ENCODE peak calls at places on chromosome 16, in ten cellular contexts. S is pancreas, C is HL-60, E is substantia nigra, L is left lung, M is dorsolateral prefrontal cortex, K is GM23248, F is aorta, Y is transverse colon, X is tibial artery. V is an unnamed sample.

GRCh38 chr16:28288117-28288516 is 4.2 kb upstream of the SBK1 start:
- DNase-seq in X (no peak), C (no peak), L (no peak), Y (no peak), S (peak; percentile 37), M (no peak), E (no peak), F (no peak), K (no peak), V (no peak)

GRCh38 chr16:75288596-75289120 is 37.2 kb upstream of the BCAR1 start:
- DNase-seq in F (peak; percentile 40), C (peak; percentile 92), S (no peak), X (no peak), L (no peak), E (no peak), Y (no peak), K (no peak), M (no peak), V (no peak)

GRCh38 chr16:89357055-89357454 is 133.3 kb downstream of the ANKRD11 start:
- DNase-seq in L (no peak), S (no peak), K (no peak), F (peak; percentile 45), Y (no peak), C (no peak), M (no peak), X (no peak), E (no peak), V (no peak)

GRCh38 chr16:4373909-4374742 is 2.5 kb downstream of the VASN start:
- DNase-seq in Y (peak; percentile 64), X (peak; percentile 96), F (peak; percentile 93), C (no peak), S (peak; percentile 69), M (no peak), L (peak; percentile 81), K (peak; percentile 95), E (peak; percentile 63), V (peak; percentile 90)

GRCh38 chr16:67873435-67874146 is 739 bp downstream of the EDC4 start:
- DNase-seq in C (no peak), L (no peak), E (no peak), S (no peak), F (no peak), K (peak; percentile 60), Y (peak; percentile 28), X (no peak), M (no peak), V (no peak)

GRCh38 chr16:28009586-28010373 is 53.7 kb downstream of the GSG1L start:
- DNase-seq in K (no peak), C (no peak), F (no peak), X (no peak), M (no peak), L (no peak), E (no peak), S (no peak), Y (no peak), V (no peak)

GRCh38 chr16:8677481-8677880 is 3.1 kb downstream of the ABAT start:
- DNase-seq in M (no peak), Y (no peak), F (no peak), S (no peak), X (no peak), E (no peak), K (peak; percentile 82), C (no peak), L (no peak), V (no peak)

GRCh38 chr16:5216681-5217080 is 119.1 kb upstream of the EEF2KMT start:
- DNase-seq in F (no peak), X (no peak), L (no peak), E (no peak), M (no peak), C (no peak), Y (no peak), K (no peak), S (no peak), V (no peak)

GRCh38 chr16:58629681-58630640 is at the start of gene CNOT1:
- DNase-seq in Y (peak; percentile 98), L (peak; percentile 97), C (peak; percentile 99), E (peak; percentile 98), K (peak; percentile 99), M (peak; percentile 95), S (peak; percentile 98), X (peak; percentile 100), F (peak; percentile 98), V (peak; percentile 99)

GRCh38 chr16:64712027-64712426 is 409.8 kb downstream of the CDH11 start:
- DNase-seq in F (no peak), L (no peak), C (no peak), K (no peak), X (no peak), Y (no peak), E (no peak), S (no peak), M (no peak), V (no peak)

GRCh38 chr16:21235199-21235585 is 1.7 kb downstream of the ANKS4B start:
- DNase-seq in X (no peak), C (no peak), K (no peak), E (no peak), Y (no peak), M (no peak), S (no peak), F (no peak), L (no peak), V (no peak)

GRCh38 chr16:71373073-71373472 is 14.6 kb downstream of the CALB2 start:
- DNase-seq in Y (no peak), K (peak; percentile 67), F (no peak), L (no peak), M (no peak), C (no peak), S (no peak), E (no peak), X (no peak), V (no peak)

GRCh38 chr16:52357711-52358110 is 189.2 kb downstream of the TOX3 start:
- DNase-seq in L (no peak), K (no peak), F (no peak), E (no peak), S (no peak), Y (no peak), C (no peak), X (no peak), M (no peak), V (no peak)

GRCh38 chr16:68642436-68643064 is 2.6 kb upstream of the CDH3 start:
- DNase-seq in F (no peak), K (peak; percentile 52), M (no peak), E (no peak), S (no peak), C (no peak), X (no peak), Y (no peak), L (peak; percentile 76), V (no peak)

GRCh38 chr16:75106351-75107274 is 10.0 kb downstream of the LDHD start:
- DNase-seq in L (no peak), E (no peak), X (peak; percentile 38), C (no peak), S (no peak), Y (no peak), K (peak; percentile 24), F (peak; percentile 47), M (no peak), V (peak; percentile 51)

GRCh38 chr16:19167710-19168172 is 299 bp upstream of the SYT17 start:
- DNase-seq in F (peak; percentile 89), K (peak; percentile 83), X (peak; percentile 73), Y (peak; percentile 83), S (peak; percentile 52), M (no peak), C (peak; percentile 35), E (peak; percentile 78), L (peak; percentile 75), V (peak; percentile 68)

GRCh38 chr16:50278251-50278650 is 11.9 kb downstream of the ADCY7 start:
- DNase-seq in F (no peak), E (no peak), M (no peak), K (no peak), X (no peak), L (no peak), S (no peak), C (no peak), Y (no peak), V (no peak)

GRCh38 chr16:51150159-51150893 is 744 bp downstream of the SALL1 start:
- DNase-seq in L (no peak), S (no peak), Y (no peak), K (peak; percentile 61), F (no peak), E (no peak), M (no peak), X (no peak), C (no peak), V (no peak)

DNA sequence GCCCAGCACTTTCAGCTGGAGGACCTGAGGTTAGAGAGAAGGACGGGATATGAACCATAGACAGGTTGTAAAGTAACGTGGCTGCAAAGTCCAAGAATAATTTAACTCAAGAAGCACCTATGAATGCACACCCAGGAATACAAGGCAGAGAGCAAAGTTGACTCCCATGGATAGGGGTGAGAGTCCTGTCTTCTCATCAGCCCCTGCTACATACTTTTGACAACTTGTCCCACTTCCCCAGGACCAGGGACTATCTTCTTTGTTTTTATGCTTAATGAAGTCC is 99.8 kb downstream of the XYLT1 start:
- DNase-seq in L (no peak), F (no peak), S (no peak), X (no peak), C (no peak), K (no peak), M (no peak), Y (no peak), E (no peak), V (no peak)
- H3K27ac ChIP-seq in L (no peak overlapping the region), F (no peak overlapping the region), S (no peak overlapping the region), X (peak overlapping the region; percentile 64), C (peak overlapping the region; percentile 83), K (no peak overlapping the region), M (no peak overlapping the region), Y (peak overlapping the region; percentile 69), E (no peak overlapping the region), V (no peak overlapping the region)

GRCh38 chr16:11978080-11978479 is 1.5 kb downstream of the SNX29 start:
- DNase-seq in L (no peak), F (no peak), S (no peak), K (peak; percentile 36), M (no peak), C (no peak), Y (no peak), E (no peak), X (no peak), V (no peak)
- H3K27ac ChIP-seq in L (no peak overlapping the region), F (no peak overlapping the region), S (no peak overlapping the region), K (peak overlapping the region; percentile 93), M (no peak overlapping the region), C (no peak overlapping the region), Y (peak overlapping the region; percentile 91), E (peak overlapping the region; percentile 86), X (peak overlapping the region; percentile 87), V (peak overlapping the region; percentile 88)

GRCh38 chr16:84732674-84733352 is 33.0 kb downstream of the USP10 start:
- DNase-seq in E (no peak), X (no peak), Y (no peak), K (no peak), S (no peak), C (peak; percentile 53), M (no peak), F (no peak), L (no peak), V (no peak)
- H3K27ac ChIP-seq in E (no peak overlapping the region), X (peak overlapping the region; percentile 65), Y (peak overlapping the region; percentile 23), K (peak overlapping the region; percentile 88), S (no peak overlapping the region), C (peak overlapping the region; percentile 46), M (no peak overlapping the region), F (no peak overlapping the region), L (no peak overlapping the region), V (no peak overlapping the region)

DNA sequence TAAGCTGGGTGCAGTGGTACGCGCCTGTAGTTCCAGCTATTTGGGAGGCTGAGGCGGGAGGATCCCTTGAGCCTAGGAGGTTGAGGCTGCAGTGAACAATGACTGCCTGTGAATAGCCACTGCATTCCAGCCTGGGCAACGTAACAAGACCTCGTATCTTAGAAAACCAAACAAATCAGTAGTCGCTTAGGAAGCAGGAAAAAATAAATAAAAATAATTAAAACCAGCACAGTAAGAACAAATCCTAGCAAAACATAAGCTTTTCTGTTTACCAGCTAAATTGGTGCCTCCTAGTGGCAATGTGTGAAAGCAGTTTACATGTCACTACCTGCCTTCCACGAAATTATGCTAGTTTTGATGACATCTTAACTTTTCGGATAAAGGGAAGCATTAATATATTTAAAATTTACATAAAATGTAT is 1.3 kb downstream of the ARMC5 start:
- DNase-seq in L (no peak), Y (no peak), S (no peak), C (peak; percentile 35), X (peak; percentile 58), F (no peak), M (no peak), K (peak; percentile 86), E (no peak), V (peak; percentile 70)
- H3K27ac ChIP-seq in L (peak overlapping the region; percentile 100), Y (peak overlapping the region; percentile 99), S (no peak overlapping the region), C (peak overlapping the region; percentile 46), X (peak overlapping the region; percentile 98), F (no peak overlapping the region), M (peak overlapping the region; percentile 99), K (peak overlapping the region; percentile 90), E (no peak overlapping the region), V (no peak overlapping the region)